ENCODE peak calls at places on chromosomes 1 and 21, in five cellular contexts. W, G, N, Y and V are unnamed samples.

GRCh38 chr1:175823401-175823800 is 80.0 kb upstream of the TNR start:
- DNase-seq in G (no peak), W (no peak), Y (no peak), N (no peak), V (no peak)

GRCh38 chr1:15820478-15820877 is 13.0 kb upstream of the UQCRHL start:
- DNase-seq in G (no peak), N (peak; percentile 44), Y (no peak), W (no peak), V (no peak)

GRCh38 chr1:39672551-39672947 is 642 bp upstream of the NT5C1A start:
- DNase-seq in Y (no peak), G (no peak), W (no peak), N (no peak), V (no peak)

GRCh38 chr1:15683411-15684039 is 595 bp upstream of the PLEKHM2 start:
- DNase-seq in Y (no peak), N (no peak), G (no peak), W (no peak), V (no peak)

GRCh38 chr21:33543505-33544129 is 779 bp downstream of the SON start:
- DNase-seq in W (peak; percentile 57), G (no peak), N (no peak), Y (no peak), V (peak; percentile 81)

GRCh38 chr1:108877858-108878257 is 1.1 kb downstream of the GPSM2 start:
- DNase-seq in W (no peak), Y (no peak), N (no peak), G (no peak), V (peak; percentile 25)

GRCh38 chr1:54278941-54279422 is 79.0 kb downstream of the MRPL37 start:
- DNase-seq in Y (peak; percentile 75), N (peak; percentile 75), W (no peak), G (no peak), V (no peak)

GRCh38 chr1:15343729-15344128 is 66.0 kb upstream of the EFHD2 start:
- DNase-seq in G (no peak), W (peak; percentile 85), N (peak; percentile 22), Y (peak; percentile 76), V (no peak)

GRCh38 chr1:15246960-15247614 is at the start of gene FHAD1:
- DNase-seq in N (peak; percentile 17), G (peak; percentile 78), Y (no peak), W (peak; percentile 32), V (peak; percentile 65)

GRCh38 chr1:71273326-71273725 is 192.5 kb upstream of the ZRANB2 start:
- DNase-seq in W (no peak), G (no peak), N (no peak), Y (no peak), V (no peak)

GRCh38 chr21:40404319-40404906 is 442.5 kb downstream of the DSCAM start:
- DNase-seq in G (no peak), Y (no peak), N (no peak), W (no peak), V (no peak)

GRCh38 chr1:156927215-156928042 is 7.0 kb downstream of the LRRC71 start:
- DNase-seq in Y (peak; percentile 49), N (peak; percentile 64), W (peak; percentile 38), G (peak; percentile 84), V (peak; percentile 76)

GRCh38 chr1:210342986-210343780 is 14.5 kb downstream of the HHAT start:
- DNase-seq in Y (no peak), N (no peak), G (no peak), W (no peak), V (no peak)

GRCh38 chr1:41493117-41493536 is 8.6 kb upstream of the EDN2 start:
- DNase-seq in G (peak; percentile 87), Y (peak; percentile 64), W (no peak), N (peak; percentile 95), V (no peak)

GRCh38 chr1:5555853-5556252 is 436.4 kb downstream of the NPHP4 start:
- DNase-seq in Y (no peak), N (no peak), G (no peak), W (no peak), V (no peak)

GRCh38 chr1:29824025-29824424 is 587.7 kb downstream of the PTPRU start:
- DNase-seq in N (no peak), W (no peak), Y (no peak), G (no peak), V (no peak)

GRCh38 chr1:184050631-184051030 is 899 bp upstream of the TSEN15 start:
- DNase-seq in G (no peak), N (no peak), W (no peak), Y (no peak), V (no peak)

GRCh38 chr1:228008391-228009115 is 1.8 kb downstream of the WNT3A start:
- DNase-seq in W (no peak), Y (peak; percentile 4), G (no peak), N (no peak), V (no peak)

DNA sequence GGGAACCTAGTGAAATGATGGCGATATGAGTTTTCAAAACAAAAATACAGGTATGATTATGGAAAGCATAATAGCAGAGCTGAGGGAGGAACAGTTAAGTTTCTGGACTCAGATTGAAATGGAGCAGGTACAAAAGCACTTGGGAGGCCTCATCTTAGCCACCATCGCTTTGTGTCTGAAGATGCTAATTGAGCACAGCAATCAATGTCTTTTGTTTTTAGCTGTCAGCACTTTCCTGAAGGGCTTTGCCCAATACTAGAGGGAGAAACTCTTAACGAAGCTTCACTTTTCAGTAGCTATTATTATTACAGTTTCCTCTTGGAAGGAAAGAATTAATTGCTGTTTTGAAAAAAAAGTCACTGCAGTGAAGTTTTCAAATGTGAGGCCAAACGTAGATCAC is 348.7 kb downstream of the RWDD3 start:
- DNase-seq in Y (no peak), N (no peak), G (no peak), W (no peak), V (no peak)
- TF ChIP-seq CTCF in Y (no peak), N (no peak), G (no peak), W (no peak), V (no peak)

DNA sequence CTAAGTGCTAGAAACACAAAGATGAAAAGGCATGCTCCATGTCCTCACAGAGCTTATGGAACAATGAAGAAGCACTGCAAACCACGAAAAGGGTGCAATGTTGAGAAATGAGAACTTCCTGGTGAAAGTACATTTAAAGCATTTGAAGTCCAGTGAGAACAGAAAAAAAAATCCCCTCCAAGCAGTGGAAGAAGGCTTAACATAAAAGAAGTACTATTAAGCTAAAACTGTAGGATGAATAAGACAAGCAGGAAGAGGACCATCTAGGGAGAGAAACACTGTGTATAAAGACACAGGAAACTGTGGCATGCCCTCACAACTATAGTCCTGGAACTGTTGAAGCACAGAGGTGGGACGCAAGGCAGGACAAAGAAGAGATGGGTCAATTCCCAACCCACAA is 10.0 kb downstream of the TP53BP2 start:
- DNase-seq in N (no peak), W (no peak), Y (no peak), G (no peak), V (no peak)
- H3K4me1 ChIP-seq in N (peaks cover 31% of the 10 kb centered on the region), W (no peaks in the 10 kb centered on the region), Y (peaks cover 8% of the 10 kb centered on the region), G (peaks cover 58% of the 10 kb centered on the region), V (peaks cover 8% of the 10 kb centered on the region)

GRCh38 chr1:38228718-38229117 is 182.1 kb upstream of the POU3F1 start:
- DNase-seq in G (no peak), Y (no peak), W (no peak), N (no peak), V (no peak)

GRCh38 chr1:38235705-38236104 is 189.1 kb upstream of the POU3F1 start:
- DNase-seq in W (no peak), G (no peak), N (peak; percentile 58), Y (no peak), V (no peak)

DNA sequence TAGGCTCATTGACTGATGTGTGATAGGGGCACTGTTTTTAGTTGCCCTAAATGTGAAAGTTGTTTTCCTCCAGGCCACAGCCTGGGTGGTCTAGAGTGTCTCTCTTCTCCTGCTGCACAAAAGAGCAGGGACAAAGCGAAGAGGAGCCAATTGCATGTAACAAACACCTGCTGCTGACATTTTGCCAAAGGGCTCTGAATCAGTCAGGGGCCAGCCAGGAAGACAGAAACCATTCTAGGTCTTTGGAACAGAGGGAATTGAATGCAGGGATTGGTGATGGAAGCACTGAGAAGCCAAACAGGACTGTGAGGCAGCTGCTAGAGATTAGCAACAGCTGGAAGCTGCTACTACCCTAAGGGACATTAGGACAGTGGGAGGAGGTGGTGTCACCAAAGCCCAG is 185.3 kb upstream of the POU3F1 start:
- DNase-seq in G (no peak), N (no peak), W (no peak), Y (no peak), V (no peak)
- TF ChIP-seq CTCF in G (no peak), N (no peak), W (no peak), Y (no peak), V (no peak)

GRCh38 chr1:164604541-164604940 is 45.6 kb downstream of the PBX1 start:
- DNase-seq in W (no peak), Y (no peak), N (peak; percentile 65), G (no peak), V (no peak)
- H3K4me1 ChIP-seq in W (peaks cover 13% of the 10 kb centered on the region), Y (peaks cover 34% of the 10 kb centered on the region), N (peaks cover 17% of the 10 kb centered on the region), G (peaks cover 67% of the 10 kb centered on the region), V (peaks cover 7% of the 10 kb centered on the region)